ENCODE peak calls at places on chromosomes 3 and 15, in four cellular contexts. One of them, this sample, is unnamed.

GRCh38 chr3:139134678-139135372 is 90.1 kb upstream of the PRR23C start:
- DNase-seq in lung: no peak
- DNase-seq in progenitor cell of endocrine pancreas: no peak
- DNase-seq in coronary artery: no peak
- DNase-seq in this sample: peak

GRCh38 chr3:75329713-75330112 is 334.4 kb upstream of the FRG2C start:
- DNase-seq in lung: no peak
- DNase-seq in progenitor cell of endocrine pancreas: no peak
- DNase-seq in coronary artery: no peak
- DNase-seq in this sample: no peak

GRCh38 chr3:177928156-177928555 is 608.1 kb upstream of the KCNMB2 start:
- DNase-seq in lung: no peak
- DNase-seq in progenitor cell of endocrine pancreas: no peak
- DNase-seq in coronary artery: no peak
- DNase-seq in this sample: no peak

GRCh38 chr3:20344400-20344959 is 158.5 kb upstream of the SGO1 start:
- DNase-seq in lung: no peak
- DNase-seq in progenitor cell of endocrine pancreas: no peak
- DNase-seq in coronary artery: no peak
- DNase-seq in this sample: no peak

GRCh38 chr3:86109434-86109833 is 881.5 kb downstream of the VGLL3 start:
- DNase-seq in lung: no peak
- DNase-seq in progenitor cell of endocrine pancreas: no peak
- DNase-seq in coronary artery: no peak
- DNase-seq in this sample: no peak

GRCh38 chr3:69504232-69504631 is 118.3 kb upstream of the FRMD4B start:
- DNase-seq in lung: no peak
- DNase-seq in progenitor cell of endocrine pancreas: no peak
- DNase-seq in coronary artery: no peak
- DNase-seq in this sample: no peak

GRCh38 chr3:16888785-16889607 is 4.2 kb downstream of the PLCL2 start:
- DNase-seq in lung: no peak
- DNase-seq in progenitor cell of endocrine pancreas: no peak
- DNase-seq in coronary artery: no peak
- DNase-seq in this sample: no peak

GRCh38 chr3:145869958-145870357 is 291.0 kb downstream of the PLOD2 start:
- DNase-seq in lung: no peak
- DNase-seq in progenitor cell of endocrine pancreas: no peak
- DNase-seq in coronary artery: no peak
- DNase-seq in this sample: no peak

GRCh38 chr15:26555898-26556297 is 217.0 kb downstream of the GABRB3 start:
- DNase-seq in lung: no peak
- DNase-seq in progenitor cell of endocrine pancreas: no peak
- DNase-seq in coronary artery: no peak
- DNase-seq in this sample: no peak

GRCh38 chr3:47016934-47017435 is 37.5 kb downstream of the NBEAL2 start:
- DNase-seq in lung: no peak
- DNase-seq in progenitor cell of endocrine pancreas: no peak
- DNase-seq in coronary artery: no peak
- DNase-seq in this sample: no peak

GRCh38 chr15:60525640-60526039 is 46.7 kb upstream of the ICE2 start:
- DNase-seq in lung: no peak
- DNase-seq in progenitor cell of endocrine pancreas: no peak
- DNase-seq in coronary artery: no peak
- DNase-seq in this sample: no peak

GRCh38 chr15:97576916-97577645 is 383.4 kb upstream of the ARRDC4 start:
- DNase-seq in lung: no peak
- DNase-seq in progenitor cell of endocrine pancreas: no peak
- DNase-seq in coronary artery: no peak
- DNase-seq in this sample: no peak

GRCh38 chr3:127566801-127567200 is 23.7 kb downstream of the TPRA1 start:
- DNase-seq in lung: no peak
- DNase-seq in progenitor cell of endocrine pancreas: no peak
- DNase-seq in coronary artery: no peak
- DNase-seq in this sample: no peak

GRCh38 chr3:40290396-40290795 is 19.1 kb upstream of the EIF1B start:
- DNase-seq in lung: no peak
- DNase-seq in progenitor cell of endocrine pancreas: no peak
- DNase-seq in coronary artery: no peak
- DNase-seq in this sample: no peak

GRCh38 chr3:143329567-143330164 is 210.1 kb downstream of the CHST2 start:
- DNase-seq in lung: no peak
- DNase-seq in progenitor cell of endocrine pancreas: no peak
- DNase-seq in coronary artery: no peak
- DNase-seq in this sample: no peak

GRCh38 chr15:85773916-85774315 is 20.8 kb downstream of the KLHL25 start:
- DNase-seq in lung: no peak
- DNase-seq in progenitor cell of endocrine pancreas: no peak
- DNase-seq in coronary artery: no peak
- DNase-seq in this sample: no peak

GRCh38 chr15:58334803-58335202 is 97.0 kb upstream of the LIPC start:
- DNase-seq in lung: no peak
- DNase-seq in progenitor cell of endocrine pancreas: no peak
- DNase-seq in coronary artery: no peak
- DNase-seq in this sample: no peak

GRCh38 chr15:41870689-41871081 is 23.2 kb downstream of the SPTBN5 start:
- DNase-seq in lung: no peak
- DNase-seq in progenitor cell of endocrine pancreas: no peak
- DNase-seq in coronary artery: no peak
- DNase-seq in this sample: no peak

GRCh38 chr15:39682366-39682765 is 100.3 kb downstream of the FSIP1 start:
- DNase-seq in lung: no peak
- DNase-seq in progenitor cell of endocrine pancreas: no peak
- DNase-seq in coronary artery: no peak
- DNase-seq in this sample: no peak

GRCh38 chr3:9280477-9281219 is 31.2 kb upstream of the SRGAP3 start:
- DNase-seq in lung: no peak
- DNase-seq in progenitor cell of endocrine pancreas: no peak
- DNase-seq in coronary artery: no peak
- DNase-seq in this sample: no peak

GRCh38 chr3:56931816-56932215 is 128.6 kb upstream of the SPATA12 start:
- DNase-seq in lung: no peak
- DNase-seq in progenitor cell of endocrine pancreas: no peak
- DNase-seq in coronary artery: no peak
- DNase-seq in this sample: no peak

GRCh38 chr3:98359993-98360675 is 6.5 kb downstream of the OR5K4 start:
- DNase-seq in lung: no peak
- DNase-seq in progenitor cell of endocrine pancreas: no peak
- DNase-seq in coronary artery: no peak
- DNase-seq in this sample: no peak

GRCh38 chr3:46693038-46693896 is at the start of gene ALS2CL:
- DNase-seq in lung: peak
- DNase-seq in progenitor cell of endocrine pancreas: peak
- DNase-seq in coronary artery: peak
- DNase-seq in this sample: no peak

GRCh38 chr15:32908135-32908801 is 190.5 kb downstream of the GREM1 start:
- DNase-seq in lung: no peak
- DNase-seq in progenitor cell of endocrine pancreas: no peak
- DNase-seq in coronary artery: no peak
- DNase-seq in this sample: no peak

GRCh38 chr3:359672-360071 is 163.1 kb downstream of the CHL1 start:
- DNase-seq in lung: no peak
- DNase-seq in progenitor cell of endocrine pancreas: no peak
- DNase-seq in coronary artery: no peak
- DNase-seq in this sample: no peak

GRCh38 chr15:31271224-31271635 is 55.4 kb upstream of the KLF13 start:
- DNase-seq in lung: peak
- DNase-seq in progenitor cell of endocrine pancreas: no peak
- DNase-seq in coronary artery: peak
- DNase-seq in this sample: peak

GRCh38 chr3:69248394-69248793 is 126.0 kb upstream of the LMOD3 start:
- DNase-seq in lung: no peak
- DNase-seq in progenitor cell of endocrine pancreas: no peak
- DNase-seq in coronary artery: no peak
- DNase-seq in this sample: no peak

GRCh38 chr15:94056314-94056713 is 175.0 kb upstream of the MCTP2 start:
- DNase-seq in lung: no peak
- DNase-seq in progenitor cell of endocrine pancreas: no peak
- DNase-seq in coronary artery: no peak
- DNase-seq in this sample: no peak

DNA sequence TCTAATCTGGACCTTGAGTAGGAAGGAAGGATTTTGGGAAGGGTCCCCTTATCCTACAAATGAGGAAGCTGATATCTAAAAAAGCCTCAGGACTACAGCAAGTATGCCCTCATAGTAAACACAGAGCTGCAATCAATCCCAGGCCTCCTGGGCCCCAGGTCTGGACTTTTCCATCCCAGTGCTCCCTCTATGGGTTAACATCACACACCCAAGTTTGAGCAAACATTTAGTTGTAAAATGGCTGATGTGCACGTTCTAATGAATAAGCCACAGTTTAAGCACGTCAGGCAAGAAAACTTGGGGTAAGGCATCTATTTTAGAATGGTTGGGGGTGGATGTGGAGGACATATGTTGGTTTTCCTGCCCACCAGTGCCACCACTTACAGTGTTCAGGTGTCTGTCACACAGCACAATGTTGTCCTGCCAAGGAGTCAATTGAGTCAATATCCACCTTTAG is 44.3 kb upstream of the UBE2E1 start:
- DNase-seq in lung: no peak
- DNase-seq in progenitor cell of endocrine pancreas: no peak
- DNase-seq in coronary artery: no peak
- DNase-seq in this sample: no peak
- TF ChIP-seq CTCF in lung: no peak
- TF ChIP-seq CTCF in progenitor cell of endocrine pancreas: peak
- TF ChIP-seq CTCF in coronary artery: no peak
- TF ChIP-seq CTCF in this sample: no peak

GRCh38 chr3:51706021-51706485 is 815 bp upstream of the GRM2 start:
- DNase-seq in lung: no peak
- DNase-seq in progenitor cell of endocrine pancreas: no peak
- DNase-seq in coronary artery: peak
- DNase-seq in this sample: no peak

GRCh38 chr3:51708216-51708845 is 1.5 kb downstream of the GRM2 start:
- DNase-seq in lung: no peak
- DNase-seq in progenitor cell of endocrine pancreas: no peak
- DNase-seq in coronary artery: peak
- DNase-seq in this sample: no peak

GRCh38 chr3:51705276-51706020 is 1.4 kb upstream of the GRM2 start:
- DNase-seq in lung: no peak
- DNase-seq in progenitor cell of endocrine pancreas: no peak
- DNase-seq in coronary artery: peak
- DNase-seq in this sample: no peak

GRCh38 chr3:51709004-51709420 is 2.1 kb downstream of the GRM2 start:
- DNase-seq in lung: no peak
- DNase-seq in progenitor cell of endocrine pancreas: no peak
- DNase-seq in coronary artery: peak
- DNase-seq in this sample: no peak

DNA sequence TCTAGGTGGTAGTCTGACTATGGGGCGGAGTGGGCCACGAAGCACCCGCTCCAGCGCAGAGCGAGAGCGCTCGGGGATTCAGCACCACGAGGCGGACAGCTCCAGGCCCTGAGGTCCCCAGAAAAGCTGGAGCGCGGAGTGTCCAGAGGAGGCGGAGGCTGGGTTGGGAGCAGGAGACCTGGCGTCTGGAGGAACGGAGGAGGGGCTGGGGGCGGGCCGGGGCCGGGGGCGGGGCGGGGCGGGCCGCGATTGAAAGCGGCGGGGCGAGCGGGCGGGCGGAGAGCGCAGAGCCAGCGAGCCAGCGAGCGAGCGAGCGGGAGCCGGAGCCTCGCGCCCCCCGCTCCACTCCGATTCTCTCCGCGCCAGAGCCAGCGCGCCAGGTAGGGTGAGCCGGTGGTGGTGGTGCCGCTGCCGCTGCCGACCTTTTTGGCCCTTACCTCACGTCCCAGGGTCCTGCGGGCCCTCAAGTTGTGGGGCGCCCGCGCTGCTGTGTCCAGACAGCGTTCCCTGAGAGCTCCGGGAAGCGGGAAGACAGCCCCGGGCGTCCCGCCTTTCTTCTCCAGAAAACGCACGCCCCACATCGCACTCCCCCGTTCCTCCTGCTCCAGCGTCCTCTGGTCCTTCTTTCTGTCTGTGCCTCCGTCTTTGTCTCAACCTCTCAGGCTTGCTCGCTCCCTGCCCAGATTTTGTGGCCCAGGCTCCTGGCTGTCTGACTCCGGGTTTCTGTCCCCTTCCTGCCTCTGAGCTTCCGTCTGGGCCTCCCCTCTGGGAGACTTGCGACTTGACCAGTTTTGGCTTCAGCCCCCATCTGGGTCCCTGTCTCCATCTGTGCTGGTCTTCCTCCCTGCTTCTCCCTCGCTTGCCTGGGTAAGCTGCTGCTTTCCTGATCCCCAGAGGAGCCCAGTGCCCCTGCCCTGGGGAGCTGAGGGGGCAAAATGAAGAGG is at the start of gene GRM2:
- DNase-seq in lung: peak
- DNase-seq in progenitor cell of endocrine pancreas: peak
- DNase-seq in coronary artery: peak
- DNase-seq in this sample: no peak
- TF ChIP-seq CTCF in lung: no peak
- TF ChIP-seq CTCF in progenitor cell of endocrine pancreas: no peak
- TF ChIP-seq CTCF in coronary artery: no peak
- TF ChIP-seq CTCF in this sample: peak

DNA sequence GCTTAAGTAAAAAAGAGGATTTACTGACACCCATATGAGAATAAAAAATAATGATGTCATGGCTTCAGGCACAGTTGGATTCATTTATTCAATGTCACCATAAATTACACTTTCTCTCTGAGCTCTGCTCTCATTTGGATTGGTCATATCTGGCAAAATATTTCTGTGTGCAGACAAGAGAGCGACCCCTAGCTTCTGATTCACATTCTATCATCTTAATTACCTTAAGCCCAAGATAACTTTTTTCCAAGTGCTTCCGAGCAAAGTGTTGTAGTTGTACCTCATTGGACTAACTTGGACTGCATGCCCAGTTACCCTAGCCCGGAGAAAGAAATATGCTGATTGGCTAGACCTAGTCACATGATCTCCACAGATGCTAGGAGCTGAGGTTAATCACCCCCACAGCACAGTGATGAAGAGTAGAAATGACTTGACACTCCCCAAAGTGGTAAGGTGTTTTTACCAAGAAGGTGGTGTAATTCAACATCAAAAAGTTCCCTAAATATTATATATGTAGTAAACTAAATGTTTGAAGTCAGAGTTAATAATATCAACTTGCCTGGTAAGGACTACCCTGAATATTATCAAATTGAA is 552.2 kb upstream of the SUCLG2 start:
- DNase-seq in lung: no peak
- DNase-seq in progenitor cell of endocrine pancreas: no peak
- DNase-seq in coronary artery: no peak
- DNase-seq in this sample: no peak
- TF ChIP-seq CTCF in lung: no peak
- TF ChIP-seq CTCF in progenitor cell of endocrine pancreas: no peak
- TF ChIP-seq CTCF in coronary artery: no peak
- TF ChIP-seq CTCF in this sample: no peak

GRCh38 chr3:36903119-36903882 is 41.6 kb downstream of the TRANK1 start:
- DNase-seq in lung: no peak
- DNase-seq in progenitor cell of endocrine pancreas: no peak
- DNase-seq in coronary artery: no peak
- DNase-seq in this sample: no peak

GRCh38 chr3:36901588-36901987 is 43.3 kb downstream of the TRANK1 start:
- DNase-seq in lung: no peak
- DNase-seq in progenitor cell of endocrine pancreas: no peak
- DNase-seq in coronary artery: no peak
- DNase-seq in this sample: no peak

GRCh38 chr3:36906504-36907149 is 38.2 kb downstream of the TRANK1 start:
- DNase-seq in lung: no peak
- DNase-seq in progenitor cell of endocrine pancreas: no peak
- DNase-seq in coronary artery: no peak
- DNase-seq in this sample: no peak

GRCh38 chr3:36905545-36905944 is 39.3 kb downstream of the TRANK1 start:
- DNase-seq in lung: no peak
- DNase-seq in progenitor cell of endocrine pancreas: no peak
- DNase-seq in coronary artery: no peak
- DNase-seq in this sample: no peak

GRCh38 chr3:36904641-36905040 is 40.2 kb downstream of the TRANK1 start:
- DNase-seq in lung: no peak
- DNase-seq in progenitor cell of endocrine pancreas: no peak
- DNase-seq in coronary artery: no peak
- DNase-seq in this sample: no peak
- TF ChIP-seq CTCF in lung: peak
- TF ChIP-seq CTCF in progenitor cell of endocrine pancreas: peak
- TF ChIP-seq CTCF in coronary artery: no peak
- TF ChIP-seq CTCF in this sample: no peak

This sample was measured in esophagus muscularis mucosa.